ENCODE peak calls at places on chromosome 4, in six cellular contexts. M is K562, R is spleen, Y is stomach, L is upper lobe of left lung, P is breast epithelium. Z is an unnamed sample.
A peak's percentile ranks its signal among the peaks of the same experiment; 100 is the strongest.

GRCh38 chr4:3875466-3875865 is 109.3 kb downstream of the ADRA2C start:
- DNase-seq in L (no peak), Y (no peak), R (no peak), P (no peak), M (no peak), Z (no peak)

GRCh38 chr4:153794001-153794400 is 5.1 kb upstream of the SFRP2 start:
- DNase-seq in P (no peak), Y (no peak), M (no peak), L (no peak), R (no peak), Z (no peak)

GRCh38 chr4:80127870-80128419 is 54.9 kb upstream of the ANTXR2 start:
- DNase-seq in R (no peak), Y (no peak), P (no peak), M (no peak), L (no peak), Z (no peak)

GRCh38 chr4:166064706-166065105 is 191.7 kb downstream of the TLL1 start:
- DNase-seq in Y (no peak), L (no peak), P (no peak), M (no peak), R (no peak), Z (no peak)

GRCh38 chr4:19844436-19844835 is 407.3 kb upstream of the SLIT2 start:
- DNase-seq in R (no peak), P (no peak), M (no peak), Y (no peak), L (no peak), Z (no peak)

GRCh38 chr4:27318740-27319139 is 458.1 kb downstream of the STIM2 start:
- DNase-seq in Y (no peak), P (no peak), M (peak; percentile 42), L (no peak), R (no peak), Z (peak; percentile 5)

GRCh38 chr4:169645627-169646026 is 25.2 kb downstream of the CLCN3 start:
- DNase-seq in Y (no peak), M (no peak), P (no peak), R (no peak), L (no peak), Z (no peak)

GRCh38 chr4:33930497-33930896 is 2313.8 kb downstream of the ARAP2 start:
- DNase-seq in P (no peak), L (no peak), M (no peak), Y (no peak), R (no peak), Z (no peak)

GRCh38 chr4:1416948-1417260 is 10.7 kb upstream of the NKX1-1 start:
- DNase-seq in M (no peak), L (peak; percentile 15), Y (peak; percentile 22), R (peak; percentile 58), P (peak; percentile 34), Z (no peak)

GRCh38 chr4:174437756-174438155 is 84.5 kb downstream of the HPGD start:
- DNase-seq in L (no peak), P (no peak), Y (no peak), R (no peak), M (no peak), Z (no peak)

GRCh38 chr4:100391913-100392312 is 125.9 kb downstream of the EMCN start:
- DNase-seq in M (no peak), Y (no peak), R (no peak), L (no peak), P (no peak), Z (no peak)

GRCh38 chr4:69984030-69984443 is 11.7 kb upstream of the STATH start:
- DNase-seq in L (peak; percentile 26), M (no peak), Y (peak; percentile 32), P (no peak), R (no peak), Z (no peak)

DNA sequence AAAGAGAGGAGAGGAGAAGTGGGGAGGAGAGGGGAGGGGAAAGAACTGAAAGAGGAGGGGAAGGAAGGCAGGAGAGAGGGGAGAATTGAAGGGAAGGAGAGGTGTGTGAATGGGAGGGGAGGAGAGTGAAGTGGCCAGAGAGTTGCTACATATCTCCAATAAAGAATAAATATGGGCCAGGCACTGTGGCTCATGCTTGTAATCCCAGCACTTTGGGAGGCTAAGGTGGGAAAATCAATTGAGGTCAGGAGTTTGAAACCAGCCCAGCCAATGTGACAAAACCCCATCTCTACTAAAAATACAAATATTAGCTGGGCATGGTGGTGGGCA is 482.4 kb downstream of the NAF1 start:
- DNase-seq in M (no peak), L (no peak), Y (no peak), P (no peak), R (no peak), Z (no peak)
- TF ChIP-seq POLR2A in M (no peak), L (no peak), Y (no peak), P (no peak), R (no peak), Z (no peak)

GRCh38 chr4:10114147-10114546 is 2.5 kb downstream of the WDR1 start:
- DNase-seq in L (no peak), P (no peak), Y (no peak), R (no peak), M (no peak), Z (no peak)
- TF ChIP-seq POLR2AphosphoS5 in L (no peak), P (no peak), Y (no peak), R (no peak), M (no peak), Z (no peak)

GRCh38 chr4:94639298-94639697 is 118.5 kb upstream of the BMPR1B start:
- DNase-seq in L (no peak), M (no peak), Y (no peak), P (no peak), R (no peak), Z (no peak)

GRCh38 chr4:94641702-94642560 is 115.8 kb upstream of the BMPR1B start:
- DNase-seq in M (no peak), R (no peak), Y (no peak), L (no peak), P (no peak), Z (no peak)

GRCh38 chr4:94640151-94640550 is 117.6 kb upstream of the BMPR1B start:
- DNase-seq in R (no peak), L (no peak), M (no peak), Y (no peak), P (no peak), Z (no peak)

GRCh38 chr4:94642561-94642866 is 115.2 kb upstream of the BMPR1B start:
- DNase-seq in Y (no peak), R (no peak), P (no peak), L (no peak), M (no peak), Z (no peak)
- TF ChIP-seq POLR2A in Y (no peak), R (no peak), P (no peak), L (no peak), M (no peak), Z (no peak)

GRCh38 chr4:13218316-13218958 is 265.7 kb downstream of the RAB28 start:
- DNase-seq in L (no peak), R (no peak), M (no peak), Y (no peak), P (no peak), Z (no peak)
- TF ChIP-seq POLR2AphosphoS5 in L (no peak), R (no peak), M (no peak), Y (no peak), P (no peak), Z (no peak)

GRCh38 chr4:10074767-10075105 is 41.9 kb downstream of the WDR1 start:
- DNase-seq in P (peak; percentile 22), Y (peak; percentile 19), L (peak; percentile 19), R (no peak), M (peak; percentile 40), Z (peak; percentile 4)
- TF ChIP-seq POLR2A in P (no peak), Y (no peak), L (no peak), R (no peak), M (peak; percentile 29), Z (peak; percentile 82)

DNA sequence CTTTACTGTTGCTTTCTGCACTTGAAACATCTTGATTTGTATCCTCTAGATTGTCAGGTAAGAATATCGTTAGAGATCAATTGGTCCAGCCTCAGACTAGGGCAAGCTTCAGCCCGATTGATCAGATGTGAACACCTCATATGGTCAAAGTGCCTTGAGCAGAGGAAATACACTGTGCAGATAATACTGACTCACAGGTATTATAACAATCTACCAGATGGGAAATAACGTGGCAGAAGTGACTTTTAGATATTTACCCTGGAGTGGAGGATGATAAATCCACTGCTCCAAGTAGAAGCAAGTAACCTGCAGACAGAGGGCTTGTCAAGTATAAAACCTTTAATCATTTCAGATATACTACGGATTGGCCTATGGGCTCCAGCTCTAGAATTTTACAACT is 17.9 kb downstream of the VEGFC start:
- DNase-seq in L (no peak), Y (no peak), R (no peak), P (no peak), M (no peak), Z (no peak)
- TF ChIP-seq POLR2AphosphoS5 in L (no peak), Y (no peak), R (no peak), P (no peak), M (no peak), Z (no peak)

DNA sequence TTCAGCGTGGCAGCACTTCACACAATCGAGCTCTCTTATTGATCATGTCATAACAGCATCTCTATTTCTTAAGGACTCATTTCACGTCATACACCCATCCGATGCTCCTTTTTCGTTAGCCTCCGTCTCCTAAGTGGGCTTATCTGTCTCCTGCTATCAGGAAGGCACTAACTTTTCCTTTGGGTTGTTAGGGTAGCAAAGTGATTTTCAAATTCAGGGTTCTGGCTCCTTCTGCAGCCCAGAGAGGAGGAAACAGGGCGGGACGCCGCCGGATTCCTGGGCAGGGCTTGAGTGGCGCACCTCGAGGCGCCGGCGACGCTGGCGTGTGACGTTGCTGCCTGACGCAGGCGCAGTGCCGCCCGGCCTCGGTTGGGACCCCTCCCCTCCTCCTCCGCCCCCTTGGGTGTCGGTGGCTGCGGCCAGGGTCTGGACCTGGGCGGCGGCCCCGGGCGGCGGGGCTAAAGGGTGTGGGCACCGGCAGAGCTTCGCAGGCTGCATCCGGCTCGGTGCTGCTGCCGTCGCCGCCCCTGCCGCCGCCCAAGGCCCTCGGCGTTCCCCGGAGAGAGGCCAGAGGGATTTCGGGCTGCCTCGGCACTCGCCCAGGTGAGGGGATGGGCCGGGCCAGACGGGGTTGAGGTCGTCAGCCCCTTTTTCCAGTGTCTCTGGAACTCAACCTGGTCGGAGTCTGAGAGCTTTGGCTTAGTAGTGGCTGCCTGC is at the start of gene BLTP1:
- DNase-seq in M (peak; percentile 93), Y (peak; percentile 90), L (peak; percentile 94), R (peak; percentile 97), P (peak; percentile 80), Z (peak; percentile 87)
- TF ChIP-seq POLR2A in M (peak; percentile 88), Y (no peak), L (no peak), R (peak; percentile 27), P (no peak), Z (peak; percentile 65)

DNA sequence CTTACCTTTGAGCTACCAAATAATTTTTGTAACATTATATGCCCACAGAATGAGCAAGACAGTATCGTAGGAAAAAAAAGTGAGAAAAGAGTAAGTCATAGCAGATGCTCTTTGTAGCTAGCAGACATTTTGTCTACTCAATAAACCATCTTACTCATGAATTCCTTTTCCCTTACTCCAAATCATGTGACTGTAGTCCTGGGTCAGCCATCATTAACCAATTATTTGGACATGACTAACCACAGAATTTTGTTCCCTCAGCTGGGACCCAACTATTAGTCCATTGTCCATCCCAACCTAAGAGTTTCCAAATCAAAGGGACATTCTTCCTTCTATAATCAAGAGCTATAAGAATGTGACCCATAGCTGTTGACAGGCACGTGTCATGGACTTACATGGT is 11.4 kb downstream of the UBE2D3 start:
- DNase-seq in Y (no peak), L (no peak), R (no peak), P (no peak), M (no peak), Z (no peak)
- TF ChIP-seq POLR2AphosphoS5 in Y (no peak), L (no peak), R (no peak), P (no peak), M (no peak), Z (no peak)